ENCODE peak calls at places on chromosomes 1 and 21, in eight cellular contexts. W is IMR-90; R is right cardiac atrium; T is neural progenitor cell; P is CD4-positive, CD25-positive, alpha-beta regulatory T cell; A is body of pancreas; N is lower lobe of right lung; G is CD8-positive, alpha-beta T cell. Y is an unnamed sample.

GRCh38 chr21:35179990-35180557 is 131.0 kb upstream of the RUNX1 start:
- DNase-seq in W (peak), N (no peak), T (no peak), G (no peak), R (no peak), A (no peak), P (no peak), Y (no peak)

GRCh38 chr1:10795305-10796021 is 983 bp downstream of the CASZ1 start:
- DNase-seq in W (no peak), G (no peak), P (no peak), R (no peak), N (peak), A (peak), T (peak), Y (no peak)

GRCh38 chr1:116345830-116346229 is 27.2 kb upstream of the ATP1A1 start:
- DNase-seq in T (peak), W (no peak), P (peak), A (no peak), G (peak), R (no peak), N (no peak), Y (no peak)

GRCh38 chr1:234893725-234894630 is 234.7 kb downstream of the TOMM20 start:
- DNase-seq in T (no peak), R (no peak), G (no peak), P (no peak), W (peak), N (no peak), A (peak), Y (no peak)

GRCh38 chr1:59062743-59063142 is 234.2 kb upstream of the FGGY start:
- DNase-seq in T (no peak), A (peak), W (peak), P (no peak), G (no peak), N (no peak), R (no peak), Y (peak)

GRCh38 chr1:38050397-38051141 is 4.0 kb upstream of the POU3F1 start:
- DNase-seq in G (no peak), P (no peak), N (no peak), W (peak), A (no peak), T (peak), R (no peak), Y (no peak)

GRCh38 chr1:26072305-26072704 is 4.9 kb upstream of the TRIM63 start:
- DNase-seq in R (peak), P (no peak), G (no peak), A (peak), W (no peak), T (no peak), N (no peak), Y (peak)

GRCh38 chr21:41530366-41530765 is 22.4 kb upstream of the TMPRSS2 start:
- DNase-seq in A (no peak), R (no peak), T (no peak), W (no peak), G (no peak), N (no peak), P (no peak), Y (no peak)

GRCh38 chr1:107254306-107254705 is 113.5 kb downstream of the NTNG1 start:
- DNase-seq in R (no peak), T (peak), A (peak), P (no peak), W (no peak), G (no peak), N (no peak), Y (no peak)

GRCh38 chr1:183685112-183685713 is 32.1 kb upstream of the APOBEC4 start:
- DNase-seq in N (no peak), P (no peak), T (peak), W (peak), R (no peak), A (peak), G (no peak), Y (no peak)

GRCh38 chr1:224540535-224540934 is 75.6 kb upstream of the CNIH3 start:
- DNase-seq in N (no peak), G (no peak), R (no peak), A (no peak), P (no peak), W (no peak), T (no peak), Y (no peak)

GRCh38 chr1:112461200-112461871 is 47.4 kb upstream of the WNT2B start:
- DNase-seq in G (no peak), W (no peak), P (no peak), N (no peak), R (no peak), T (peak), A (no peak), Y (no peak)

GRCh38 chr1:109704173-109704572 is 7.9 kb upstream of the GSTM5 start:
- DNase-seq in A (no peak), T (peak), G (no peak), R (no peak), P (no peak), W (peak), N (no peak), Y (no peak)

GRCh38 chr21:37198989-37199924 is 67.9 kb downstream of the VPS26C start:
- DNase-seq in P (no peak), G (no peak), A (no peak), R (no peak), W (peak), T (no peak), N (no peak), Y (no peak)
- H3K27ac ChIP-seq in P (no peak), G (no peak), A (peak), R (no peak), W (peak), T (no peak), N (no peak), Y (peak)

GRCh38 chr1:226643701-226644540 is 95.2 kb downstream of the ITPKB start:
- DNase-seq in P (peak), A (no peak), T (no peak), N (peak), W (no peak), G (no peak), R (peak), Y (peak)
- H3K4me3 ChIP-seq in P (peak), A (no peak), T (no peak), N (no peak), W (no peak), G (peak), R (no peak), Y (no peak)

GRCh38 chr1:64956733-64957441 is 9.5 kb downstream of the JAK1 start:
- DNase-seq in A (no peak), P (no peak), N (no peak), T (no peak), W (no peak), G (no peak), R (no peak), Y (no peak)

GRCh38 chr1:64953241-64953640 is 13.1 kb downstream of the JAK1 start:
- DNase-seq in T (no peak), P (no peak), W (no peak), R (no peak), G (no peak), N (no peak), A (peak), Y (no peak)

GRCh38 chr1:64955093-64956066 is 11.0 kb downstream of the JAK1 start:
- DNase-seq in T (no peak), A (peak), W (no peak), R (no peak), G (no peak), P (no peak), N (peak), Y (no peak)

GRCh38 chr1:64959973-64960372 is 6.4 kb downstream of the JAK1 start:
- DNase-seq in T (no peak), P (no peak), A (no peak), R (no peak), N (no peak), W (no peak), G (no peak), Y (no peak)

GRCh38 chr1:64956241-64956640 is 10.1 kb downstream of the JAK1 start:
- DNase-seq in T (no peak), N (no peak), W (no peak), A (no peak), P (no peak), G (no peak), R (no peak), Y (no peak)
- H3K27ac ChIP-seq in T (no peak), N (peak), W (no peak), A (peak), P (peak), G (no peak), R (peak), Y (peak)

GRCh38 chr1:23367791-23368561 is 1.7 kb downstream of the ZNF436 start:
- DNase-seq in T (peak), W (peak), A (peak), G (peak), P (peak), N (peak), R (peak), Y (peak)

GRCh38 chr1:23366146-23366545 is 3.5 kb downstream of the ZNF436 start:
- DNase-seq in W (no peak), R (no peak), T (no peak), P (no peak), G (no peak), N (no peak), A (no peak), Y (no peak)

GRCh38 chr1:23368562-23369334 is 888 bp downstream of the ZNF436 start:
- DNase-seq in P (peak), G (peak), A (peak), N (peak), W (peak), T (peak), R (peak), Y (peak)

GRCh38 chr1:23367451-23367790 is 2.2 kb downstream of the ZNF436 start:
- DNase-seq in R (no peak), G (no peak), W (no peak), P (no peak), T (peak), A (no peak), N (no peak), Y (no peak)

GRCh38 chr1:23366598-23366997 is 3.0 kb downstream of the ZNF436 start:
- DNase-seq in P (no peak), R (no peak), T (no peak), N (no peak), W (no peak), A (no peak), G (no peak), Y (no peak)
- H3K4me3 ChIP-seq in P (peak), R (no peak), T (no peak), N (no peak), W (no peak), A (no peak), G (no peak), Y (peak)

GRCh38 chr1:12414444-12415238 is 184.8 kb downstream of the VPS13D start:
- DNase-seq in W (no peak), P (no peak), G (no peak), T (no peak), N (no peak), A (no peak), R (no peak), Y (no peak)
- H3K27ac ChIP-seq in W (no peak), P (no peak), G (no peak), T (no peak), N (no peak), A (no peak), R (no peak), Y (no peak)

Y was measured in psoas muscle.